ENCODE peak calls at places on chromosomes 12 and 14, in four cellular contexts. A is left ventricle myocardium superior, C is astrocyte of the cerebellum, Z is NCI-H1417 treated with DMSO at 0.1 percent for 48 hours. O is an unnamed sample.

GRCh38 chr12:77932216-77932615 is 101.5 kb downstream of the NAV3 start:
- DNase-seq in A (no peak), C (no peak), Z (no peak), O (no peak)

GRCh38 chr12:52428121-52428520 is 6.0 kb downstream of the KRT75 start:
- DNase-seq in A (no peak), C (no peak), Z (no peak), O (no peak)

GRCh38 chr14:55846852-55847471 is 267.0 kb downstream of the KTN1 start:
- DNase-seq in A (peak), C (no peak), Z (no peak), O (no peak)

GRCh38 chr12:110015132-110015531 is 15.9 kb downstream of the ANKRD13A start:
- DNase-seq in A (no peak), C (no peak), Z (no peak), O (no peak)

GRCh38 chr12:59733200-59733599 is 137.4 kb downstream of the SLC16A7 start:
- DNase-seq in A (peak), C (no peak), Z (no peak), O (no peak)

GRCh38 chr14:29648045-29648444 is 279.6 kb downstream of the PRKD1 start:
- DNase-seq in A (no peak), C (no peak), Z (no peak), O (no peak)

GRCh38 chr12:4562034-4562657 is at the start of gene DYRK4:
- DNase-seq in A (peak), C (peak), Z (no peak), O (peak)

GRCh38 chr14:64787619-64788018 is 83.4 kb downstream of the PLEKHG3 start:
- DNase-seq in A (no peak), C (no peak), Z (no peak), O (no peak)

GRCh38 chr12:104605685-104606084 is 148.9 kb downstream of the CHST11 start:
- DNase-seq in A (peak), C (no peak), Z (no peak), O (no peak)

GRCh38 chr12:56160160-56160763 is 2.1 kb downstream of the MYL6 start:
- DNase-seq in A (peak), C (no peak), Z (no peak), O (no peak)

GRCh38 chr14:104604461-104605449 is at the start of gene TMEM179:
- DNase-seq in A (peak), C (no peak), Z (peak), O (no peak)

GRCh38 chr12:114975974-114976310 is 292.0 kb upstream of the TBX3 start:
- DNase-seq in A (no peak), C (no peak), Z (no peak), O (no peak)

O was measured in caudate nucleus.